ENCODE peak calls at places on chromosome 12, in four cellular contexts. R, X, M and W are unnamed samples.

GRCh38 chr12:1523046-1523445 is 71.3 kb downstream of the FBXL14 start:
- DNase-seq in R (no peak), X (no peak), M (no peak), W (no peak)

GRCh38 chr12:5773550-5773949 is 171.5 kb downstream of the ANO2 start:
- DNase-seq in X (no peak), R (no peak), M (no peak), W (no peak)

GRCh38 chr12:55909513-55909884 is 18.2 kb downstream of the PYM1 start:
- DNase-seq in M (no peak), X (no peak), R (no peak), W (no peak)

GRCh38 chr12:57840701-57841100 is 5.8 kb downstream of the CTDSP2 start:
- DNase-seq in M (no peak), X (no peak), R (no peak), W (peak; percentile 79)

GRCh38 chr12:123049398-123050250 is 69.1 kb downstream of the ARL6IP4 start:
- DNase-seq in X (no peak), M (no peak), R (no peak), W (no peak)

GRCh38 chr12:79557690-79558315 is 133.0 kb downstream of the PAWR start:
- DNase-seq in M (no peak), X (no peak), R (peak; percentile 31), W (no peak)

GRCh38 chr12:20588057-20588456 is 107.1 kb upstream of the SLCO1C1 start:
- DNase-seq in M (no peak), X (no peak), R (peak; percentile 63), W (peak; percentile 10)

GRCh38 chr12:67275380-67275913 is 6.3 kb downstream of the CAND1 start:
- DNase-seq in X (no peak), M (no peak), R (no peak), W (no peak)

GRCh38 chr12:94033112-94033511 is 115.3 kb upstream of the PLXNC1 start:
- DNase-seq in M (no peak), X (no peak), R (no peak), W (no peak)